ENCODE peak calls at places on chromosome 5, in four cellular contexts. Z is CD8-positive, alpha-beta T cell; E is mucosa of descending colon; L is choroid plexus epithelial cell. Q is an unnamed sample.

GRCh38 chr5:93579561-93580386 is 1.2 kb downstream of the NR2F1-AS1 start:
- DNase-seq in L (peak; percentile 65), Z (no peak), E (no peak), Q (peak; percentile 68)

GRCh38 chr5:133865113-133865512 is 103.3 kb downstream of the C5orf15 start:
- DNase-seq in L (no peak), E (no peak), Z (no peak), Q (no peak)

GRCh38 chr5:71809446-71809845 is 90.4 kb downstream of the CARTPT start:
- DNase-seq in E (no peak), Z (no peak), L (no peak), Q (no peak)

GRCh38 chr5:151719228-151719861 is 32.6 kb upstream of the SPARC start:
- DNase-seq in Z (no peak), E (no peak), L (peak; percentile 70), Q (peak; percentile 64)

GRCh38 chr5:73748510-73749410 is 122.8 kb downstream of the ARHGEF28 start:
- DNase-seq in Z (no peak), E (no peak), L (peak; percentile 93), Q (peak; percentile 42)

GRCh38 chr5:159053216-159053615 is 46.5 kb downstream of the EBF1 start:
- DNase-seq in Z (no peak), E (no peak), L (no peak), Q (no peak)

GRCh38 chr5:147558826-147559225 is 49.0 kb upstream of the DPYSL3 start:
- DNase-seq in Z (no peak), L (peak; percentile 87), E (no peak), Q (peak; percentile 92)

GRCh38 chr5:142874537-142874936 is 104.4 kb downstream of the ARHGAP26 start:
- DNase-seq in E (peak; percentile 94), Z (no peak), L (peak; percentile 33), Q (peak; percentile 35)

GRCh38 chr5:20335978-20336377 is 348.0 kb upstream of the CDH18 start:
- DNase-seq in L (peak; percentile 1), E (no peak), Z (no peak), Q (no peak)

GRCh38 chr5:52893105-52893504 is 96.0 kb upstream of the ITGA2 start:
- DNase-seq in Z (no peak), L (peak; percentile 76), E (no peak), Q (peak; percentile 80)

GRCh38 chr5:15245913-15246312 is 254.1 kb upstream of the FBXL7 start:
- DNase-seq in L (no peak), E (no peak), Z (no peak), Q (no peak)

GRCh38 chr5:7690557-7690956 is 160.4 kb downstream of the CFAP90 start:
- DNase-seq in Z (no peak), E (no peak), L (no peak), Q (no peak)

GRCh38 chr5:169745441-169746146 is 108.5 kb downstream of the DOCK2 start:
- DNase-seq in E (no peak), Z (no peak), L (peak; percentile 73), Q (peak; percentile 48)

GRCh38 chr5:139847790-139848507 is 52.3 kb downstream of the PSD2 start:
- DNase-seq in E (peak; percentile 76), Z (peak; percentile 65), L (no peak), Q (peak; percentile 48)

GRCh38 chr5:110463116-110463515 is 263.4 kb downstream of the TMEM232 start:
- DNase-seq in Z (no peak), E (no peak), L (peak; percentile 11), Q (peak; percentile 77)

GRCh38 chr5:133247881-133248642 is 196.2 kb downstream of the HSPA4 start:
- DNase-seq in Z (no peak), E (no peak), L (peak; percentile 69), Q (no peak)

GRCh38 chr5:134463991-134464760 is 52.5 kb upstream of the CDKN2AIPNL start:
- DNase-seq in E (no peak), L (peak; percentile 34), Z (no peak), Q (no peak)

GRCh38 chr5:175765858-175766257 is 105.5 kb upstream of the CPLX2 start:
- DNase-seq in L (no peak), E (no peak), Z (no peak), Q (no peak)

GRCh38 chr5:95861858-95862561 is 39.5 kb upstream of the GLRX start:
- DNase-seq in L (peak; percentile 82), Z (no peak), E (no peak), Q (peak; percentile 63)

GRCh38 chr5:176737746-176738699 is 72.3 kb upstream of the UNC5A start:
- DNase-seq in E (no peak), L (no peak), Z (no peak), Q (no peak)

GRCh38 chr5:131109540-131110255 is 55.4 kb downstream of the HINT1 start:
- DNase-seq in E (no peak), L (peak; percentile 65), Z (no peak), Q (peak; percentile 81)

GRCh38 chr5:147483961-147484707 is 25.7 kb downstream of the DPYSL3 start:
- DNase-seq in E (peak; percentile 66), Z (no peak), L (peak; percentile 68), Q (peak; percentile 92)

GRCh38 chr5:179223961-179224360 is 121.3 kb downstream of the ADAMTS2 start:
- DNase-seq in E (peak; percentile 31), L (no peak), Z (no peak), Q (no peak)

GRCh38 chr5:142087920-142088679 is 20.5 kb upstream of the NDFIP1 start:
- DNase-seq in L (no peak), E (no peak), Z (no peak), Q (no peak)

GRCh38 chr5:7759951-7760580 is 90.9 kb downstream of the CFAP90 start:
- DNase-seq in L (no peak), Z (no peak), E (no peak), Q (no peak)

GRCh38 chr5:45795458-45795857 is 99.3 kb upstream of the HCN1 start:
- DNase-seq in Z (no peak), E (no peak), L (no peak), Q (no peak)

GRCh38 chr5:176902911-176903664 is 3.9 kb upstream of the HK3 start:
- DNase-seq in L (no peak), Z (no peak), E (no peak), Q (no peak)

GRCh38 chr5:150458819-150459557 is 9.4 kb upstream of the RPS14 start:
- DNase-seq in E (peak; percentile 88), Z (peak; percentile 83), L (peak; percentile 55), Q (peak; percentile 83)

GRCh38 chr5:159887050-159887449 is 29.2 kb upstream of the ADRA1B start:
- DNase-seq in Z (no peak), E (no peak), L (no peak), Q (no peak)

GRCh38 chr5:125181955-125182354 is 435.5 kb upstream of the ZNF608 start:
- DNase-seq in E (no peak), L (no peak), Z (no peak), Q (no peak)

GRCh38 chr5:72722792-72723402 is 93.6 kb upstream of the TNPO1 start:
- DNase-seq in E (no peak), L (no peak), Z (no peak), Q (no peak)

Q was measured in adipocyte.